ENCODE peak calls at places on chromosomes 16 and 17, in eight cellular contexts. W, G, S, K, R, M, A and T are unnamed samples.

GRCh38 chr17:62892870-62893338 is 73.1 kb upstream of the TANC2 start:
- DNase-seq in K (peak), G (peak), W (no peak), R (no peak), M (no peak), S (no peak), A (no peak), T (peak)

GRCh38 chr17:4329838-4330237 is 36.6 kb downstream of the UBE2G1 start:
- DNase-seq in W (no peak), M (no peak), R (no peak), S (no peak), A (no peak), G (no peak), K (peak), T (no peak)

GRCh38 chr17:2082003-2082862 is 27.3 kb downstream of the HIC1 start:
- DNase-seq in R (no peak), S (no peak), W (no peak), A (no peak), K (no peak), G (peak), M (no peak), T (no peak)

GRCh38 chr17:35079547-35079946 is 16.0 kb upstream of the RFFL start:
- DNase-seq in M (no peak), S (no peak), W (no peak), G (no peak), K (no peak), A (no peak), R (no peak), T (no peak)

GRCh38 chr17:53721101-53721500 is 101.6 kb upstream of the KIF2B start:
- DNase-seq in G (no peak), R (no peak), M (no peak), S (no peak), K (no peak), A (no peak), W (no peak), T (no peak)

GRCh38 chr16:3854740-3855139 is 25.8 kb downstream of the CREBBP start:
- DNase-seq in K (no peak), M (no peak), R (no peak), G (no peak), A (no peak), S (no peak), W (no peak), T (no peak)

GRCh38 chr16:13542284-13542683 is 377.7 kb upstream of the ERCC4 start:
- DNase-seq in K (no peak), W (no peak), G (no peak), A (no peak), R (no peak), S (no peak), M (no peak), T (no peak)

GRCh38 chr17:73436966-73437365 is 125.2 kb upstream of the CDC42EP4 start:
- DNase-seq in R (no peak), K (no peak), M (no peak), W (no peak), A (no peak), G (no peak), S (no peak), T (no peak)

GRCh38 chr17:3636908-3637373 is 381 bp downstream of the CTNS start:
- DNase-seq in R (no peak), G (no peak), M (no peak), W (no peak), S (no peak), K (no peak), A (no peak), T (no peak)

GRCh38 chr16:88907768-88908167 is 41.3 kb upstream of the PABPN1L start:
- DNase-seq in K (no peak), M (no peak), A (no peak), G (no peak), S (no peak), R (no peak), W (no peak), T (no peak)

GRCh38 chr16:1812732-1813163 is 13.9 kb downstream of the HAGH start:
- DNase-seq in G (peak), K (no peak), M (peak), R (peak), S (peak), W (peak), A (peak), T (peak)

GRCh38 chr17:57861737-57862409 is 12.0 kb upstream of the MRPS23 start:
- DNase-seq in M (no peak), S (no peak), W (no peak), G (no peak), A (no peak), K (peak), R (no peak), T (no peak)

GRCh38 chr16:12539185-12539929 is 264.3 kb downstream of the CPPED1 start:
- DNase-seq in S (peak), K (peak), M (no peak), R (no peak), G (peak), A (no peak), W (no peak), T (no peak)

GRCh38 chr16:79677799-79678525 is 77.4 kb upstream of the MAF start:
- DNase-seq in S (no peak), G (peak), W (no peak), K (no peak), A (no peak), R (no peak), M (no peak), T (no peak)

GRCh38 chr17:82687375-82687861 is 11.1 kb downstream of the RAB40B start:
- DNase-seq in W (no peak), S (no peak), R (no peak), K (no peak), A (no peak), M (no peak), G (peak), T (no peak)

GRCh38 chr17:41785876-41786226 is 660 bp downstream of the JUP start:
- DNase-seq in M (no peak), R (no peak), W (no peak), G (no peak), A (no peak), K (no peak), S (no peak), T (no peak)

GRCh38 chr17:8312251-8312650 is 2.2 kb downstream of the ARHGEF15 start:
- DNase-seq in K (no peak), A (no peak), S (no peak), G (no peak), M (no peak), R (no peak), W (no peak), T (no peak)

GRCh38 chr17:65131946-65132345 is 5.2 kb upstream of the RGS9 start:
- DNase-seq in R (no peak), M (no peak), A (no peak), W (no peak), K (peak), S (no peak), G (no peak), T (no peak)

GRCh38 chr17:42337442-42337841 is 49.1 kb downstream of the STAT5A start:
- DNase-seq in K (peak), W (peak), S (peak), G (no peak), A (no peak), M (peak), R (peak), T (peak)

GRCh38 chr16:68328151-68328859 is 17.5 kb downstream of the PRMT7 start:
- DNase-seq in W (peak), K (peak), S (peak), A (peak), M (peak), R (peak), G (peak), T (peak)

GRCh38 chr17:74643826-74644225 is 20.3 kb upstream of the CD300E start:
- DNase-seq in M (no peak), R (no peak), G (no peak), W (no peak), S (no peak), K (no peak), A (no peak), T (no peak)

GRCh38 chr17:57420674-57421392 is 164.5 kb downstream of the MSI2 start:
- DNase-seq in R (no peak), G (no peak), W (no peak), A (no peak), K (no peak), M (no peak), S (no peak), T (no peak)

GRCh38 chr16:82056550-82056896 is 21.5 kb downstream of the HSD17B2 start:
- DNase-seq in W (no peak), S (no peak), K (no peak), M (no peak), R (no peak), A (no peak), G (no peak), T (no peak)

GRCh38 chr16:58460219-58460610 is 39.7 kb upstream of the NDRG4 start:
- DNase-seq in K (no peak), S (no peak), G (no peak), M (no peak), W (no peak), R (no peak), A (no peak), T (no peak)

GRCh38 chr16:19212059-19212458 is 44.0 kb downstream of the SYT17 start:
- DNase-seq in A (no peak), G (no peak), W (no peak), R (no peak), S (no peak), K (no peak), M (no peak), T (no peak)

GRCh38 chr16:76500006-76500405 is 222.8 kb downstream of the CNTNAP4 start:
- DNase-seq in R (no peak), W (no peak), A (no peak), G (no peak), M (no peak), K (no peak), S (no peak), T (no peak)

GRCh38 chr17:82882715-82883446 is 43.1 kb upstream of the ZNF750 start:
- DNase-seq in M (peak), W (peak), K (no peak), A (no peak), R (peak), G (no peak), S (peak), T (peak)

GRCh38 chr17:10067446-10068143 is 130.8 kb downstream of the GAS7 start:
- DNase-seq in S (no peak), K (no peak), M (no peak), R (no peak), G (no peak), A (no peak), W (no peak), T (no peak)

GRCh38 chr17:61323696-61324539 is 75.7 kb upstream of the TBX2 start:
- DNase-seq in M (no peak), K (no peak), R (no peak), W (no peak), G (peak), S (no peak), A (no peak), T (no peak)

GRCh38 chr17:60163108-60163784 is 13.5 kb downstream of the CA4 start:
- DNase-seq in G (peak), A (no peak), K (no peak), R (no peak), M (no peak), W (no peak), S (no peak), T (no peak)

GRCh38 chr17:2885751-2886150 is 89.5 kb downstream of the RAP1GAP2 start:
- DNase-seq in S (no peak), R (no peak), W (no peak), K (no peak), G (peak), M (no peak), A (no peak), T (no peak)

GRCh38 chr17:33459078-33459940 is 166.2 kb upstream of the ASIC2 start:
- DNase-seq in G (peak), M (no peak), A (no peak), R (no peak), S (no peak), K (no peak), W (no peak), T (no peak)